ENCODE peak calls at places on chromosome 2, in nine cellular contexts. W is GM12878, M is ACHN, E is KG1, S is ELR, T is NCI-H1105, B is heart left ventricle, K is Peyer's patch, O is EL. F is an unnamed sample.
A peak's percentile ranks its signal among the peaks of the same experiment; 100 is the strongest.

GRCh38 chr2:10014418-10015190 is 28.7 kb upstream of the KLF11 start:
- DNase-seq in S (no peak), O (no peak), B (peak; percentile 24), E (no peak), M (no peak), W (no peak), T (no peak), K (no peak), F (peak; percentile 78)

GRCh38 chr2:235506291-235506996 is 12.6 kb downstream of the AGAP1 start:
- DNase-seq in O (no peak), W (no peak), B (no peak), K (no peak), M (no peak), S (no peak), T (peak; percentile 31), E (no peak), F (peak; percentile 41)

GRCh38 chr2:98086491-98087446 is at the start of gene VWA3B:
- DNase-seq in B (peak; percentile 77), E (no peak), M (peak; percentile 24), T (peak; percentile 78), K (peak; percentile 79), W (no peak), O (peak; percentile 44), S (peak; percentile 75), F (peak; percentile 62)

GRCh38 chr2:69483696-69484095 is 46.5 kb upstream of the NFU1 start:
- DNase-seq in B (no peak), W (no peak), T (peak; percentile 65), K (no peak), M (peak; percentile 6), E (no peak), O (no peak), S (no peak), F (no peak)

GRCh38 chr2:55482186-55482945 is 37.2 kb upstream of the CFAP36 start:
- DNase-seq in W (no peak), S (peak; percentile 57), B (no peak), O (peak; percentile 63), E (no peak), M (peak; percentile 41), T (peak; percentile 78), K (no peak), F (no peak)

GRCh38 chr2:144583741-144584453 is 64.0 kb upstream of the ZEB2 start:
- DNase-seq in T (no peak), O (peak; percentile 84), S (peak; percentile 89), E (no peak), W (no peak), M (peak; percentile 48), K (no peak), B (no peak), F (no peak)

GRCh38 chr2:104438481-104438880 is 415.4 kb upstream of the POU3F3 start:
- DNase-seq in E (no peak), O (no peak), T (no peak), M (no peak), B (no peak), K (no peak), S (no peak), W (no peak), F (no peak)

GRCh38 chr2:19187323-19188020 is 171.0 kb downstream of the OSR1 start:
- DNase-seq in E (no peak), W (no peak), S (peak; percentile 70), O (peak; percentile 42), M (no peak), K (no peak), T (no peak), B (no peak), F (peak; percentile 12)

GRCh38 chr2:30664761-30665358 is 142.4 kb downstream of the CAPN13 start:
- DNase-seq in M (peak; percentile 65), T (no peak), S (peak; percentile 95), W (no peak), K (no peak), B (peak; percentile 53), E (no peak), O (peak; percentile 98), F (peak; percentile 93)

GRCh38 chr2:51472783-51473182 is 440.9 kb upstream of the NRXN1 start:
- DNase-seq in K (no peak), S (no peak), E (no peak), B (no peak), T (no peak), O (no peak), W (no peak), M (no peak), F (no peak)

GRCh38 chr2:128322651-128323491 is 4.2 kb upstream of the HS6ST1 start:
- DNase-seq in W (no peak), T (no peak), M (no peak), K (peak; percentile 16), E (no peak), O (no peak), S (no peak), B (no peak), F (no peak)

GRCh38 chr2:232328516-232329460 is 49.8 kb upstream of the ALPP start:
- DNase-seq in M (no peak), W (no peak), S (no peak), E (no peak), B (no peak), O (no peak), T (no peak), K (no peak), F (no peak)

GRCh38 chr2:224151680-224152310 is 112.7 kb upstream of the SERPINE2 start:
- DNase-seq in K (no peak), W (no peak), T (no peak), M (no peak), B (no peak), O (no peak), E (no peak), S (no peak), F (no peak)

GRCh38 chr2:1489486-1489885 is 76.2 kb downstream of the TPO start:
- DNase-seq in B (no peak), T (no peak), M (no peak), S (no peak), E (no peak), K (no peak), O (no peak), W (no peak), F (no peak)

GRCh38 chr2:121162893-121163292 is 122.1 kb downstream of the TFCP2L1 start:
- DNase-seq in W (no peak), E (no peak), K (no peak), M (no peak), O (no peak), S (no peak), B (no peak), T (no peak), F (no peak)

GRCh38 chr2:130341562-130342019 is 1.1 kb upstream of the IMP4 start:
- DNase-seq in S (no peak), B (no peak), E (no peak), T (peak; percentile 41), K (peak; percentile 40), W (no peak), O (no peak), M (no peak), F (peak; percentile 20)

GRCh38 chr2:135093685-135094340 is 41.7 kb downstream of the RAB3GAP1 start:
- DNase-seq in E (no peak), M (no peak), T (peak; percentile 54), W (no peak), B (no peak), O (no peak), K (no peak), S (no peak), F (no peak)

GRCh38 chr2:176292608-176293007 is 23.4 kb downstream of the MTX2 start:
- DNase-seq in T (no peak), S (no peak), K (no peak), B (no peak), M (no peak), E (no peak), O (no peak), W (no peak), F (no peak)

GRCh38 chr2:226489765-226490164 is 309.9 kb downstream of the IRS1 start:
- DNase-seq in B (no peak), O (peak; percentile 90), M (peak; percentile 6), K (no peak), T (no peak), E (no peak), S (peak; percentile 90), W (peak; percentile 7), F (no peak)

GRCh38 chr2:47344890-47345583 is 57.9 kb upstream of the MSH2 start:
- DNase-seq in B (peak; percentile 80), T (peak; percentile 96), K (no peak), M (peak; percentile 97), S (peak; percentile 78), W (no peak), O (peak; percentile 76), E (no peak), F (peak; percentile 100)

GRCh38 chr2:64283641-64284371 is 139.6 kb upstream of the PELI1 start:
- DNase-seq in E (no peak), M (no peak), B (no peak), W (peak; percentile 53), O (peak; percentile 49), T (no peak), S (no peak), K (peak; percentile 56), F (no peak)